ENCODE peak calls at places on chromosomes 12 and 14, in six cellular contexts. R is sigmoid colon, S is AG04450, P is ascending aorta, O is WERI-Rb-1, F is spleen. M is an unnamed sample.
A peak's percentile ranks its signal among the peaks of the same experiment; 100 is the strongest.

GRCh38 chr12:64672925-64673409 is 62.7 kb downstream of the RASSF3 start:
- DNase-seq in S (no peak), F (no peak), P (peak; percentile 60), O (no peak), R (peak; percentile 73), M (peak; percentile 98)

GRCh38 chr12:104478396-104479140 is 21.8 kb downstream of the CHST11 start:
- DNase-seq in P (no peak), R (no peak), F (peak; percentile 83), O (no peak), S (no peak), M (peak; percentile 63)

GRCh38 chr14:97602438-97603117 is 805.4 kb downstream of the VRK1 start:
- DNase-seq in R (no peak), S (no peak), P (no peak), F (peak; percentile 82), O (no peak), M (peak; percentile 44)

GRCh38 chr12:3249081-3249800 is 172.1 kb downstream of the TSPAN9 start:
- DNase-seq in F (no peak), O (no peak), R (no peak), S (no peak), P (no peak), M (no peak)

GRCh38 chr14:102508774-102509743 is 517 bp downstream of the ANKRD9 start:
- DNase-seq in O (no peak), F (peak; percentile 88), R (peak; percentile 91), P (peak; percentile 84), S (no peak), M (peak; percentile 68)

GRCh38 chr12:102119674-102120563 is at the start of the genes NUP37 and PARPBP:
- DNase-seq in F (peak; percentile 97), O (peak; percentile 91), R (peak; percentile 94), P (peak; percentile 93), S (peak; percentile 50), M (peak; percentile 85)

GRCh38 chr14:84129028-84129427 is 1400.9 kb upstream of the FLRT2 start:
- DNase-seq in R (no peak), P (no peak), F (no peak), S (no peak), O (no peak), M (no peak)

GRCh38 chr12:121781751-121782615 is 11.5 kb downstream of the RHOF start:
- DNase-seq in F (no peak), P (no peak), O (peak; percentile 69), S (no peak), R (no peak), M (no peak)

GRCh38 chr14:36028218-36028617 is 148.3 kb downstream of the PTCSC3 start:
- DNase-seq in O (peak; percentile 37), S (no peak), R (no peak), F (no peak), P (no peak), M (no peak)

GRCh38 chr14:97796511-97796910 is 999.3 kb downstream of the VRK1 start:
- DNase-seq in R (no peak), O (no peak), F (no peak), P (no peak), S (no peak), M (no peak)

GRCh38 chr12:117192057-117192456 is 1.8 kb upstream of the FBXO21 start:
- DNase-seq in S (no peak), P (no peak), R (no peak), O (no peak), F (no peak), M (peak; percentile 3)

GRCh38 chr12:6551496-6552139 is 4.2 kb downstream of the IFFO1 start:
- DNase-seq in P (peak; percentile 82), R (peak; percentile 73), F (peak; percentile 76), S (no peak), O (no peak), M (no peak)

GRCh38 chr14:71824816-71825215 is 107.4 kb upstream of the RGS6 start:
- DNase-seq in O (no peak), P (no peak), S (no peak), R (no peak), F (no peak), M (no peak)

GRCh38 chr14:50800032-50800431 is 30.9 kb downstream of the NIN start:
- DNase-seq in F (no peak), P (no peak), R (no peak), S (no peak), O (no peak), M (no peak)

GRCh38 chr12:62760779-62761178 is 174.2 kb downstream of the PPM1H start:
- DNase-seq in O (no peak), S (no peak), R (no peak), P (no peak), F (no peak), M (peak; percentile 81)

GRCh38 chr14:102629700-102630365 is 37.4 kb downstream of the RCOR1 start:
- DNase-seq in P (no peak), R (no peak), F (no peak), O (no peak), S (no peak), M (no peak)

GRCh38 chr12:53700567-53700966 is 24.7 kb upstream of the ATP5MC2 start:
- DNase-seq in P (no peak), S (no peak), F (no peak), O (peak; percentile 41), R (no peak), M (no peak)

GRCh38 chr12:25377475-25378179 is 126.9 kb upstream of the KRAS start:
- DNase-seq in R (no peak), P (no peak), S (peak; percentile 63), O (no peak), F (no peak), M (no peak)

GRCh38 chr12:29707846-29708245 is 75.9 kb downstream of the TMTC1 start:
- DNase-seq in F (no peak), S (no peak), R (no peak), P (no peak), O (no peak), M (no peak)

GRCh38 chr14:36524220-36524837 is 4.3 kb upstream of the NKX2-1 start:
- DNase-seq in F (no peak), S (no peak), O (no peak), P (no peak), R (no peak), M (no peak)

GRCh38 chr14:75824328-75824727 is 157.5 kb downstream of the TGFB3 start:
- DNase-seq in P (no peak), O (no peak), R (no peak), S (no peak), F (no peak), M (no peak)

GRCh38 chr12:46522141-46522540 is 149.6 kb upstream of the SLC38A2 start:
- DNase-seq in F (no peak), S (no peak), R (no peak), O (no peak), P (no peak), M (no peak)

GRCh38 chr12:132406498-132407461 is 77.4 kb upstream of the GALNT9 start:
- DNase-seq in O (no peak), P (no peak), S (no peak), R (no peak), F (no peak), M (no peak)

GRCh38 chr12:132403636-132404434 is 74.4 kb upstream of the GALNT9 start:
- DNase-seq in O (no peak), S (no peak), R (peak; percentile 53), P (no peak), F (no peak), M (no peak)

GRCh38 chr12:132405742-132406251 is 76.4 kb upstream of the GALNT9 start:
- DNase-seq in P (no peak), R (no peak), O (no peak), S (no peak), F (no peak), M (no peak)

GRCh38 chr12:132404435-132404855 is 75.1 kb upstream of the GALNT9 start:
- DNase-seq in R (peak; percentile 54), O (no peak), P (no peak), S (no peak), F (no peak), M (no peak)

DNA sequence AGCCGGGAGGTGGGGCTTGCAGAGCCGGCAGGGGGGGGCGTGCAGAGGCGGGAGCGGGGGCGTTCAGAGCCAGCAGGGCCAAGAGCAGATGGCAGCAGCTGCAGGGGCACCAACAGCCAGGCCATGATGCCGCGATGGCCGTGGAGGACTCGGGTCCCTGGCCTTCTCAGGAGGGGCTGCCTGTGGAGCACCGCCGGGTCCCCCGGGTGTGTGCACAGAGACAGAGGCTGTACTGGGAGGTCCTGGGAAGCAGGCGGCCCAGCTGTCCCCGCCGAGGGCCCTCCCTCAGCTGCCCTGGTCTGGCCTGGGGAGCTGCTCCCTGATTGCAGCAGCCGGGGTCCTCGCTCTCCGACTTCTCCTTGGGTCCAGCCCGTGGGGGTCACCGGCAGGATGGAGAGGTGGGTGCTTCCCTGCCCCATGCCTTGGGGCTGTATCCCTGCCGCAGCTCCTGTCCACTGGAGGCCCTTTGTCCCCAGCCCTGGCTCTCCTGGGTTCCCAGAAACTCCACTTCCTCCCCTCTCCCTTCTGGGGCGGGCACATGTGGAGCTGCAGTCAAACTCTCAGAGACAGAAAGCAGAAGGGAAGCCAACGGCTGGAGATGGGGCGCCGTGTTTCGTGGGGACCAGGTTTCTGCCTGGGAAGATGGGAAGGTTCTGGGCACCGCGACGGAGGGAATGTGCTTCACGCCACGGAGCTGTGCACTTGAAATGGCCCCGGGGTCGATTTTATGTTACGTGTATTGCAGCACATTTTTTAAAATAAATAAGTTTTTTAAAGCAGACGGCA is 75.8 kb upstream of the GALNT9 start:
- DNase-seq in O (no peak), R (peak; percentile 63), P (no peak), F (no peak), S (no peak), M (no peak)
- H3K27me3 ChIP-seq in O (no peaks in the 10 kb centered on the region), R (peaks cover 48% of the 10 kb centered on the region), P (no peaks in the 10 kb centered on the region), F (peaks cover 11% of the 10 kb centered on the region), S (peaks cover 6% of the 10 kb centered on the region), M (peaks cover 3% of the 10 kb centered on the region)

DNA sequence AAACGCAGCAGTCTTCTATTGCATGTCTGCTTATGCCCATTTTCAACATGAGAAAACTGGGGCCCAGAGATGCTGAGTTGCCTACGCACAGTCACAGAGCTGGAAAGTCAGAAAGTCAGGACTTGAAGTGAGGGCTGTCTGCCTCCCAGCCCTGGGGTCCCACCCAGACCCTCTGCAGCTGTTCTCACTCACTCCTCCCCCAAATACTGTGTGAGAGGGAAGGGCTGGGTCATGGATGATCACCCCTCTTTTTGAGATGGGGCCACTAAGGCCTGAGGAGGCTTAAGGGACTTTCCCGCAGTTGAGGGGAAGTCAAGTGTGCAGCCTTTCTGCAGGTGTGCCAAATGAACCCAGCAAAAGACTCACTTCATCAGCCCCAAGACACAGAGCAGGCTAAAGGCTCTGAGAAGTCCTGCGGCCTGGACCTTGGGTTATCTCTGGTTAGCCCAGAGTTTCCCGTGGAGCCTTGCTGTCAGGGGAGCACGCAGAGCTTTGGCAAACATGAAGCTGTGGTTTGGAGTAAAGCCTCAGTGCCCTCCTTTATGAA is 18.7 kb downstream of the DTX1 start:
- DNase-seq in F (peak; percentile 86), P (no peak), O (no peak), R (no peak), S (no peak), M (no peak)
- H3K4me3 ChIP-seq in F (no peak overlapping the region), P (no peak overlapping the region), O (no peak overlapping the region), R (no peak overlapping the region), S (no peak overlapping the region), M (no peak overlapping the region)

DNA sequence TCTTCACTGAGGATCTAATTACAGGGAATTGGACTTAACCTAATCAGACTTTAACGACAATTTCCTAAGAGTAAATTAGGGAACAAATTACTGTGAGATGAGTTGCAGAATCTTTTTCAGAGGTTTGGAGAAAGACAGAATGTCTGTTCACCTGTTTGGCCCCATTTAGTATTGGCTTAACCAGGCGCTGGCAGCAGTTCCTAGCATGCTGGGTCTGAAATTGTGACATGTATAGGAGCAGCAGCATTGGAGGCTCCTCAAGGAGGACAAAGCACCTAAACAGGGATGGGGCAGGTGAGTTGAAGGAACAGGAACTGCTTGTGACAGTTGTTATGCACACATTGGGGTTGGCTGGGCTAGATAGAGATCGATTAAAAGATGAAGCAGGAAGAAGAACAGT is 51.0 kb downstream of the KCNMB4 start:
- DNase-seq in P (no peak), O (no peak), S (no peak), F (no peak), R (no peak), M (no peak)
- H3K27ac ChIP-seq in P (no peak overlapping the region), O (no peak overlapping the region), S (no peak overlapping the region), F (no peak overlapping the region), R (no peak overlapping the region), M (no peak overlapping the region)

GRCh38 chr14:55600784-55601561 is 21.0 kb downstream of the KTN1 start:
- DNase-seq in P (no peak), S (no peak), R (no peak), O (no peak), F (no peak), M (no peak)
- H3K27me3 ChIP-seq in P (no peaks in the 10 kb centered on the region), S (no peaks in the 10 kb centered on the region), R (no peaks in the 10 kb centered on the region), O (no peaks in the 10 kb centered on the region), F (no peaks in the 10 kb centered on the region), M (no peaks in the 10 kb centered on the region)

M was measured in small intestine.